ENCODE peak calls at places on chromosomes 2 and 18, in nine cellular contexts. S is colonic mucosa, I is OCI-LY7, X is B cell, E is GM12865, C is fibroblast of mammary gland, Y is mucosa of descending colon, T is ascending aorta, H is heart right ventricle. F is an unnamed sample.

GRCh38 chr2:162636206-162636728 is 202.3 kb downstream of the KCNH7 start:
- DNase-seq in I (no peak), H (no peak), C (no peak), S (no peak), X (no peak), Y (no peak), T (no peak), E (no peak), F (no peak)

GRCh38 chr2:204571041-204571440 is 25.8 kb downstream of the PARD3B start:
- DNase-seq in H (no peak), Y (no peak), I (no peak), T (no peak), X (no peak), C (no peak), S (no peak), E (no peak), F (no peak)

GRCh38 chr2:143081616-143082015 is 47.6 kb upstream of the ARHGAP15 start:
- DNase-seq in T (no peak), I (no peak), Y (no peak), H (no peak), E (no peak), S (no peak), X (no peak), C (no peak), F (no peak)

GRCh38 chr18:45248240-45248903 is 366.9 kb upstream of the SLC14A2 start:
- DNase-seq in S (no peak), X (no peak), Y (no peak), T (no peak), I (no peak), H (peak), C (peak), E (no peak), F (no peak)

GRCh38 chr2:58035352-58035751 is 11.3 kb upstream of the VRK2 start:
- DNase-seq in X (no peak), I (no peak), S (no peak), C (no peak), T (no peak), Y (no peak), H (no peak), E (peak), F (no peak)

GRCh38 chr2:102070058-102070642 is 72.4 kb upstream of the IL1R1 start:
- DNase-seq in Y (peak), X (no peak), S (peak), T (no peak), E (no peak), C (peak), I (no peak), H (peak), F (no peak)

GRCh38 chr18:27921904-27922541 is 254.9 kb downstream of the CDH2 start:
- DNase-seq in I (no peak), Y (peak), T (no peak), E (no peak), H (no peak), X (no peak), S (no peak), C (peak), F (no peak)

GRCh38 chr2:98515571-98515927 is 70.9 kb downstream of the INPP4A start:
- DNase-seq in Y (no peak), I (no peak), C (no peak), E (no peak), H (no peak), T (no peak), X (no peak), S (no peak), F (no peak)

GRCh38 chr2:158686166-158686792 is 108.8 kb upstream of the DAPL1 start:
- DNase-seq in C (peak), X (no peak), T (no peak), Y (no peak), E (no peak), H (peak), S (no peak), I (no peak), F (no peak)

GRCh38 chr18:10213526-10213925 is 240.9 kb upstream of the APCDD1 start:
- DNase-seq in T (no peak), Y (no peak), E (peak), S (no peak), X (peak), H (no peak), I (peak), C (peak), F (no peak)

GRCh38 chr2:19540739-19541503 is 182.5 kb upstream of the OSR1 start:
- DNase-seq in I (no peak), E (peak), C (peak), T (no peak), X (no peak), H (no peak), Y (no peak), S (peak), F (no peak)

GRCh38 chr2:15038373-15039364 is 406.2 kb downstream of the LRATD1 start:
- DNase-seq in S (no peak), H (no peak), E (no peak), T (no peak), X (no peak), C (no peak), I (no peak), Y (no peak), F (no peak)

GRCh38 chr2:113755690-113756063 is 765 bp downstream of the SLC35F5 start:
- DNase-seq in S (peak), C (peak), X (peak), I (peak), H (no peak), E (no peak), T (no peak), Y (no peak), F (no peak)

GRCh38 chr2:12918138-12918840 is 201.6 kb downstream of the TRIB2 start:
- DNase-seq in E (no peak), C (peak), X (no peak), T (no peak), H (no peak), S (no peak), Y (no peak), I (no peak), F (no peak)

GRCh38 chr2:230234845-230235244 is 9.3 kb downstream of the SP140 start:
- DNase-seq in E (peak), S (no peak), T (no peak), Y (no peak), X (no peak), C (peak), I (no peak), H (no peak), F (no peak)

GRCh38 chr2:215680605-215681598 is 245.0 kb upstream of the FN1 start:
- DNase-seq in H (no peak), C (peak), T (no peak), E (peak), I (no peak), X (no peak), S (no peak), Y (no peak), F (no peak)

GRCh38 chr2:102256281-102256680 is 55.1 kb upstream of the IL1RL1 start:
- DNase-seq in Y (no peak), C (no peak), H (no peak), E (no peak), X (no peak), I (no peak), T (no peak), S (no peak), F (no peak)

GRCh38 chr2:47488870-47489584 is 86.1 kb downstream of the MSH2 start:
- DNase-seq in T (no peak), X (no peak), I (no peak), H (no peak), Y (no peak), S (no peak), E (no peak), C (peak), F (no peak)

GRCh38 chr2:18171191-18172139 is 293.0 kb downstream of the KCNS3 start:
- DNase-seq in S (peak), I (no peak), C (peak), Y (no peak), E (no peak), T (no peak), H (no peak), X (no peak), F (no peak)

GRCh38 chr2:127050803-127051115 is 56.2 kb downstream of the BIN1 start:
- DNase-seq in Y (peak), I (no peak), C (no peak), T (no peak), X (no peak), S (no peak), E (no peak), H (no peak), F (no peak)

GRCh38 chr18:59070181-59070912 is 69.3 kb upstream of the SEC11C start:
- DNase-seq in E (peak), C (peak), X (peak), S (peak), H (peak), Y (peak), I (peak), T (no peak), F (peak)

GRCh38 chr18:36903215-36903928 is 74.4 kb downstream of the KIAA1328 start:
- DNase-seq in I (no peak), X (no peak), S (no peak), E (no peak), H (no peak), Y (no peak), T (no peak), C (peak), F (no peak)

GRCh38 chr2:15334650-15335326 is 226.3 kb downstream of the NBAS start:
- DNase-seq in S (no peak), E (no peak), T (no peak), H (no peak), Y (no peak), X (no peak), C (no peak), I (no peak), F (no peak)

GRCh38 chr18:48623468-48624220 is 84.8 kb downstream of the CTIF start:
- DNase-seq in E (no peak), T (no peak), I (no peak), X (no peak), C (peak), H (no peak), S (no peak), Y (no peak), F (no peak)

GRCh38 chr18:13725566-13726227 is 661 bp downstream of the FAM210A start:
- DNase-seq in E (peak), T (no peak), I (no peak), H (no peak), C (peak), Y (no peak), X (no peak), S (peak), F (no peak)

GRCh38 chr2:200308421-200309295 is 2.2 kb downstream of the SPATS2L start:
- DNase-seq in Y (no peak), S (no peak), T (no peak), I (peak), X (no peak), E (peak), C (peak), H (no peak), F (no peak)

GRCh38 chr2:98465456-98466201 is 21.0 kb downstream of the INPP4A start:
- DNase-seq in H (peak), E (peak), Y (peak), I (no peak), X (no peak), T (no peak), C (peak), S (peak), F (no peak)

GRCh38 chr2:17303054-17303453 is 215.2 kb downstream of the RAD51AP2 start:
- DNase-seq in H (no peak), Y (no peak), E (peak), C (no peak), T (no peak), S (no peak), X (no peak), I (no peak), F (no peak)

GRCh38 chr2:160407393-160408204 is 86.0 kb downstream of the RBMS1 start:
- DNase-seq in I (peak), C (no peak), T (no peak), X (peak), Y (peak), E (peak), H (peak), S (peak), F (peak)

GRCh38 chr2:141611981-141612380 is 518.8 kb downstream of the LRP1B start:
- DNase-seq in T (no peak), I (no peak), E (no peak), S (no peak), C (peak), X (no peak), Y (no peak), H (no peak), F (no peak)

GRCh38 chr2:63755980-63756379 is 85.7 kb upstream of the UGP2 start:
- DNase-seq in I (no peak), S (no peak), Y (no peak), C (peak), H (no peak), T (no peak), E (no peak), X (no peak), F (no peak)

GRCh38 chr2:39743170-39743851 is 35.7 kb downstream of the THUMPD2 start:
- DNase-seq in H (no peak), S (no peak), X (no peak), T (no peak), I (no peak), C (peak), E (no peak), Y (no peak), F (peak)

GRCh38 chr2:240569523-240569997 is 1.3 kb downstream of the RNPEPL1 start:
- DNase-seq in Y (peak), E (peak), I (peak), T (peak), H (no peak), C (no peak), X (peak), S (no peak), F (no peak)

GRCh38 chr2:159144776-159145614 is 141.5 kb downstream of the WDSUB1 start:
- DNase-seq in X (no peak), H (no peak), C (no peak), I (no peak), T (no peak), S (no peak), E (peak), Y (no peak), F (no peak)

GRCh38 chr2:112600634-112601033 is 16.2 kb downstream of the CHCHD5 start:
- DNase-seq in H (no peak), Y (no peak), X (no peak), I (no peak), S (no peak), T (no peak), C (no peak), E (no peak), F (no peak)

GRCh38 chr2:215775106-215775505 is 238.2 kb downstream of the MREG start:
- DNase-seq in I (no peak), T (no peak), Y (no peak), E (no peak), X (no peak), S (no peak), H (no peak), C (peak), F (no peak)

GRCh38 chr18:42340423-42341009 is 385.5 kb downstream of the PIK3C3 start:
- DNase-seq in C (no peak), H (no peak), Y (no peak), I (no peak), X (no peak), E (no peak), S (no peak), T (no peak), F (no peak)

GRCh38 chr2:74425523-74425922 is 4.0 kb downstream of the WDR54 start:
- DNase-seq in I (no peak), X (no peak), T (no peak), E (no peak), H (no peak), S (no peak), C (no peak), Y (no peak), F (no peak)

GRCh38 chr18:62522178-62522509 is 681 bp upstream of the ZCCHC2 start:
- DNase-seq in I (no peak), C (no peak), X (no peak), T (no peak), H (no peak), S (no peak), Y (no peak), E (no peak), F (no peak)

GRCh38 chr2:241818943-241819270 is 9.9 kb downstream of the NEU4 start:
- DNase-seq in S (peak), C (no peak), I (no peak), H (no peak), Y (peak), X (no peak), T (no peak), E (no peak), F (no peak)

GRCh38 chr2:241817126-241817820 is 8.3 kb downstream of the NEU4 start:
- DNase-seq in T (no peak), X (peak), I (no peak), C (no peak), H (no peak), S (no peak), E (no peak), Y (no peak), F (no peak)

GRCh38 chr2:241820625-241821384 is 11.8 kb downstream of the NEU4 start:
- DNase-seq in H (no peak), S (no peak), E (no peak), I (no peak), C (no peak), Y (no peak), T (no peak), X (peak), F (no peak)

GRCh38 chr2:241816431-241817121 is 7.6 kb downstream of the NEU4 start:
- DNase-seq in T (no peak), Y (no peak), E (no peak), X (peak), I (no peak), H (no peak), C (no peak), S (no peak), F (no peak)

GRCh38 chr2:241818229-241818942 is 9.4 kb downstream of the NEU4 start:
- DNase-seq in I (no peak), E (no peak), Y (no peak), T (no peak), C (no peak), S (no peak), H (no peak), X (peak), F (no peak)
- TF ChIP-seq CTCF in I (no peak), E (no peak), Y (no peak), T (no peak), C (no peak), S (no peak), H (no peak), X (no peak), F (no peak)

DNA sequence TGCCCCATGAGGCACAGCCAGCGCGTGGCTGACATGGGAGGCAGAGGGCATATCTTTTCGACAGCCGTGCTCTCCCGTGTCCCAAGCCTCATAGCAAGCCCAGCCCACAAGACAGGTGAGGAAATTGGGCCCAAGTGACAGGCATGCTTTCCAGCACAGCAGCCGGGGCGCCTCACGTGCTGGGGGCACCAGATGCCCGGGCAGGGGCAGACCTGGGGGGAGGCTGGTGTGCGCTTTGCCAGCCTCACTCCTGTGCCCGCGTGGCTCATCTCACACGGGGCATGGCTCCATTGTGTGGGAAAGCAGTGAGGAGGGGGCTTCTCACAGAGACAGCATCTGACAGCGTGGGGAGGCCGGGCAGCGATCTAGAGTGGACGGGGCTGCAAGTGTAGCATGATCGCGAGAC is 93.2 kb downstream of the USP40 start:
- DNase-seq in S (peak), I (no peak), E (no peak), H (no peak), C (no peak), X (no peak), T (no peak), Y (no peak), F (no peak)
- TF ChIP-seq CTCF in S (no peak), I (no peak), E (no peak), H (no peak), C (no peak), X (no peak), T (no peak), Y (no peak), F (no peak)

DNA sequence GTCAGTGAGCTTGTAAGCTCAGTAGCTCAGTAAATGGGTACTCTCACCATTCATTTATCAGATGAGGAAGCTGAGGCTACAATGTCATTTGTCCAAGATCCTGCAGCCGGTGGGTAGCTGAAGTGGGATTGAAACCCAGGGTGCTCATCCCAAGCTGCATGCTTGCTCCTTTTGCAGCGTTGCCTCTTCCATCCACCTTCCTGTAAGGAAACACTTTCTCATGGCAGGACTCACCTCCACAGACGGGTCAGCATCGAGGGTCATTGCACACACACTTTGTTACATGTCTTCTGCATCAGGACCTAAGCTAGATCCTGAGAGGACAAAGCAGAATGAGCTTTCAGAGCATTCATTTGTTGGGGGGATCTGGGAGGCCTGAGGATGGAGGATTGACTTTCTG is 60.7 kb downstream of the ACOXL start:
- DNase-seq in X (no peak), S (no peak), I (no peak), E (no peak), T (no peak), H (no peak), Y (no peak), C (no peak), F (no peak)
- TF ChIP-seq CTCF in X (no peak), S (no peak), I (no peak), E (no peak), T (no peak), H (no peak), Y (no peak), C (no peak), F (no peak)

GRCh38 chr2:219569041-219569440 is 2.3 kb downstream of the OBSL1 start:
- DNase-seq in S (no peak), T (no peak), C (no peak), H (no peak), X (no peak), E (no peak), I (no peak), Y (no peak), F (no peak)

GRCh38 chr2:219569635-219570034 is 1.7 kb downstream of the OBSL1 start:
- DNase-seq in X (no peak), H (no peak), C (no peak), Y (no peak), T (no peak), S (no peak), I (no peak), E (no peak), F (no peak)

GRCh38 chr2:219571311-219572236 is at the start of gene OBSL1:
- DNase-seq in C (peak), S (peak), E (no peak), H (peak), X (no peak), T (no peak), I (no peak), Y (peak), F (peak)

GRCh38 chr2:219570924-219571310 is 422 bp downstream of the OBSL1 start:
- DNase-seq in I (no peak), C (no peak), X (no peak), E (no peak), H (no peak), T (no peak), S (no peak), Y (no peak), F (peak)

DNA sequence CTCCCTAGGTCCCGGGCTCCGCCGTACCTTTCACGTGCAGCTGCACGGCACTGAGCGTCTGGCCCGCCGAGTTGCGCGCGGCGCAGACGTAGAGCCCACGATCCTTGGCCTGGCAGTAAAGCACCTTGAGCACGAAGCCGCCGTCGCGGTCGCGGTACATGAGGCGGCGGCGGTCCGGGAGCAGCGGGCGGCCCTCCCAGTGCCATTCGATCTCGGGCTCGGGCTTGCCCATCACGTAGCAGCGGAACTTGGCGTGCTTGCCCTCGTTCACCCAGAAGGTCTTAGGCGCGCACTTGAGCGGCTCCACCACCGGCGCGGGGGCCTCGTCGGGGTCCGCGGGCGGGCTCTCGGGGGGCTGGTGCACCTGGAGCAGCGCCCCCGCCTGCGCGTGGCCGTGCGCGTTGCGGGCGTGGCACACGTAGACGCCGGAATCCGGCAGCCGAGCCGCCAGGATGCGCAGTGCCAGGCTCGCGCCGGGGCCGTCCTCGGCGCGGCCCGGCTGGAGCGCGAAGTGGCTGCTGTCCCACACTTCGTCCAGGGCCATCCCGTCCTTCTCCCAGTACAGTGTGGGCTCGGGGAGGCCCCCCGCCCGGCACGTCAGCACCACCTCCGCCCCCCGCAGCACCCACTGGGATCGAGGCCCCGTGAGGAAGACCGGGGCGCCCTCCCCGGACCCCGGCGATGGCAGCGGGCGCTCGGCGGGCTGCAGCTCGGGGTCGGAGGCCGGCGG is 980 bp downstream of the OBSL1 start:
- DNase-seq in I (no peak), S (no peak), C (peak), H (no peak), X (no peak), E (no peak), T (no peak), Y (peak), F (peak)
- TF ChIP-seq CTCF in I (no peak), S (no peak), C (no peak), H (peak), X (no peak), E (no peak), T (no peak), Y (no peak), F (no peak)

F was measured in glutamatergic neuron.